ENCODE peak calls at places on chromosome 3, in ten cellular contexts. One of them, this sample, is unnamed.

GRCh38 chr3:116302087-116302747 is 143.1 kb downstream of the LSAMP start:
- DNase-seq in endothelial cell: no peak
- DNase-seq in testis: no peak
- DNase-seq in choroid plexus epithelial cell: no peak
- DNase-seq in tibial artery: no peak
- DNase-seq in astrocyte of the cerebellum: no peak
- DNase-seq in pancreas: no peak
- DNase-seq in Caco-2: no peak
- DNase-seq in HFFc6: no peak
- DNase-seq in progenitor cell of endocrine pancreas: no peak
- DNase-seq in this sample: no peak

GRCh38 chr3:54506603-54507002 is 384.3 kb downstream of the CACNA2D3 start:
- DNase-seq in endothelial cell: no peak
- DNase-seq in HFFc6: no peak
- DNase-seq in Caco-2: no peak
- DNase-seq in progenitor cell of endocrine pancreas: no peak
- DNase-seq in choroid plexus epithelial cell: no peak
- DNase-seq in testis: no peak
- DNase-seq in pancreas: no peak
- DNase-seq in tibial artery: no peak
- DNase-seq in astrocyte of the cerebellum: no peak
- DNase-seq in this sample: no peak

GRCh38 chr3:171234298-171235020 is 207.9 kb upstream of the SLC2A2 start:
- DNase-seq in HFFc6: no peak
- DNase-seq in testis: no peak
- DNase-seq in progenitor cell of endocrine pancreas: no peak
- DNase-seq in choroid plexus epithelial cell: no peak
- DNase-seq in Caco-2: no peak
- DNase-seq in pancreas: no peak
- DNase-seq in astrocyte of the cerebellum: no peak
- DNase-seq in tibial artery: no peak
- DNase-seq in endothelial cell: no peak
- DNase-seq in this sample: no peak

GRCh38 chr3:67692621-67693020 is 38.2 kb upstream of the SUCLG2 start:
- DNase-seq in progenitor cell of endocrine pancreas: no peak
- DNase-seq in astrocyte of the cerebellum: no peak
- DNase-seq in choroid plexus epithelial cell: peak
- DNase-seq in testis: no peak
- DNase-seq in endothelial cell: no peak
- DNase-seq in HFFc6: no peak
- DNase-seq in Caco-2: no peak
- DNase-seq in pancreas: no peak
- DNase-seq in tibial artery: no peak
- DNase-seq in this sample: no peak

GRCh38 chr3:195512798-195513345 is 30.3 kb downstream of the PPP1R2 start:
- DNase-seq in HFFc6: no peak
- DNase-seq in tibial artery: no peak
- DNase-seq in astrocyte of the cerebellum: no peak
- DNase-seq in testis: no peak
- DNase-seq in Caco-2: no peak
- DNase-seq in pancreas: no peak
- DNase-seq in endothelial cell: no peak
- DNase-seq in progenitor cell of endocrine pancreas: no peak
- DNase-seq in choroid plexus epithelial cell: no peak
- DNase-seq in this sample: no peak

GRCh38 chr3:195609229-195609628 is 25.5 kb upstream of the APOD start:
- DNase-seq in astrocyte of the cerebellum: no peak
- DNase-seq in testis: no peak
- DNase-seq in HFFc6: no peak
- DNase-seq in pancreas: no peak
- DNase-seq in choroid plexus epithelial cell: no peak
- DNase-seq in tibial artery: no peak
- DNase-seq in endothelial cell: no peak
- DNase-seq in Caco-2: no peak
- DNase-seq in progenitor cell of endocrine pancreas: no peak
- DNase-seq in this sample: no peak

GRCh38 chr3:150469031-150469930 is 61.2 kb downstream of the TSC22D2 start:
- DNase-seq in progenitor cell of endocrine pancreas: no peak
- DNase-seq in testis: peak
- DNase-seq in Caco-2: peak
- DNase-seq in tibial artery: peak
- DNase-seq in HFFc6: peak
- DNase-seq in choroid plexus epithelial cell: peak
- DNase-seq in astrocyte of the cerebellum: peak
- DNase-seq in pancreas: peak
- DNase-seq in endothelial cell: no peak
- DNase-seq in this sample: peak

GRCh38 chr3:135792174-135792573 is 173.4 kb upstream of the PPP2R3A start:
- DNase-seq in choroid plexus epithelial cell: no peak
- DNase-seq in tibial artery: no peak
- DNase-seq in pancreas: no peak
- DNase-seq in progenitor cell of endocrine pancreas: no peak
- DNase-seq in endothelial cell: peak
- DNase-seq in Caco-2: no peak
- DNase-seq in HFFc6: no peak
- DNase-seq in testis: no peak
- DNase-seq in astrocyte of the cerebellum: no peak
- DNase-seq in this sample: no peak

GRCh38 chr3:80750637-80751036 is 982.8 kb upstream of the ROBO1 start:
- DNase-seq in endothelial cell: no peak
- DNase-seq in testis: no peak
- DNase-seq in tibial artery: no peak
- DNase-seq in Caco-2: no peak
- DNase-seq in progenitor cell of endocrine pancreas: no peak
- DNase-seq in pancreas: no peak
- DNase-seq in HFFc6: no peak
- DNase-seq in astrocyte of the cerebellum: no peak
- DNase-seq in choroid plexus epithelial cell: peak
- DNase-seq in this sample: no peak

GRCh38 chr3:23676093-23676492 is 129.7 kb upstream of the UBE2E1 start:
- DNase-seq in endothelial cell: no peak
- DNase-seq in astrocyte of the cerebellum: no peak
- DNase-seq in progenitor cell of endocrine pancreas: no peak
- DNase-seq in tibial artery: no peak
- DNase-seq in choroid plexus epithelial cell: peak
- DNase-seq in Caco-2: no peak
- DNase-seq in pancreas: no peak
- DNase-seq in testis: no peak
- DNase-seq in HFFc6: peak
- DNase-seq in this sample: no peak

GRCh38 chr3:22366781-22367180 is 615.8 kb upstream of the ZNF385D start:
- DNase-seq in pancreas: no peak
- DNase-seq in testis: no peak
- DNase-seq in HFFc6: no peak
- DNase-seq in astrocyte of the cerebellum: no peak
- DNase-seq in tibial artery: no peak
- DNase-seq in endothelial cell: no peak
- DNase-seq in choroid plexus epithelial cell: no peak
- DNase-seq in progenitor cell of endocrine pancreas: no peak
- DNase-seq in Caco-2: no peak
- DNase-seq in this sample: no peak

GRCh38 chr3:12175844-12176453 is 17.2 kb upstream of the TIMP4 start:
- DNase-seq in progenitor cell of endocrine pancreas: peak
- DNase-seq in pancreas: peak
- DNase-seq in Caco-2: peak
- DNase-seq in astrocyte of the cerebellum: no peak
- DNase-seq in endothelial cell: peak
- DNase-seq in choroid plexus epithelial cell: peak
- DNase-seq in HFFc6: no peak
- DNase-seq in testis: peak
- DNase-seq in tibial artery: peak
- DNase-seq in this sample: no peak

GRCh38 chr3:113132571-113132996 is 78.8 kb upstream of the BOC start:
- DNase-seq in astrocyte of the cerebellum: peak
- DNase-seq in testis: no peak
- DNase-seq in tibial artery: no peak
- DNase-seq in HFFc6: peak
- DNase-seq in choroid plexus epithelial cell: peak
- DNase-seq in pancreas: no peak
- DNase-seq in Caco-2: no peak
- DNase-seq in endothelial cell: no peak
- DNase-seq in progenitor cell of endocrine pancreas: no peak
- DNase-seq in this sample: peak

GRCh38 chr3:37174532-37175126 is at the start of gene LRRFIP2:
- DNase-seq in endothelial cell: no peak
- DNase-seq in HFFc6: peak
- DNase-seq in tibial artery: no peak
- DNase-seq in progenitor cell of endocrine pancreas: no peak
- DNase-seq in Caco-2: no peak
- DNase-seq in choroid plexus epithelial cell: peak
- DNase-seq in pancreas: no peak
- DNase-seq in astrocyte of the cerebellum: no peak
- DNase-seq in testis: no peak
- DNase-seq in this sample: no peak

GRCh38 chr3:149375164-149375823 is 2.2 kb downstream of the TM4SF1 start:
- DNase-seq in endothelial cell: no peak
- DNase-seq in tibial artery: no peak
- DNase-seq in choroid plexus epithelial cell: no peak
- DNase-seq in HFFc6: no peak
- DNase-seq in Caco-2: no peak
- DNase-seq in astrocyte of the cerebellum: no peak
- DNase-seq in progenitor cell of endocrine pancreas: no peak
- DNase-seq in pancreas: no peak
- DNase-seq in testis: no peak
- DNase-seq in this sample: no peak

GRCh38 chr3:18635215-18635614 is 210.1 kb upstream of the SATB1 start:
- DNase-seq in testis: no peak
- DNase-seq in pancreas: no peak
- DNase-seq in progenitor cell of endocrine pancreas: no peak
- DNase-seq in Caco-2: no peak
- DNase-seq in choroid plexus epithelial cell: no peak
- DNase-seq in tibial artery: no peak
- DNase-seq in endothelial cell: no peak
- DNase-seq in HFFc6: no peak
- DNase-seq in astrocyte of the cerebellum: no peak
- DNase-seq in this sample: no peak

GRCh38 chr3:16378920-16379319 is 113.9 kb downstream of the OXNAD1 start:
- DNase-seq in astrocyte of the cerebellum: no peak
- DNase-seq in endothelial cell: no peak
- DNase-seq in progenitor cell of endocrine pancreas: no peak
- DNase-seq in choroid plexus epithelial cell: peak
- DNase-seq in HFFc6: peak
- DNase-seq in tibial artery: no peak
- DNase-seq in pancreas: no peak
- DNase-seq in Caco-2: no peak
- DNase-seq in testis: no peak
- DNase-seq in this sample: no peak

GRCh38 chr3:70853161-70853560 is 540.7 kb upstream of the MDFIC2 start:
- DNase-seq in endothelial cell: no peak
- DNase-seq in astrocyte of the cerebellum: no peak
- DNase-seq in pancreas: no peak
- DNase-seq in progenitor cell of endocrine pancreas: no peak
- DNase-seq in HFFc6: no peak
- DNase-seq in testis: no peak
- DNase-seq in tibial artery: no peak
- DNase-seq in choroid plexus epithelial cell: no peak
- DNase-seq in Caco-2: no peak
- DNase-seq in this sample: no peak

GRCh38 chr3:196650740-196651311 is 11.3 kb downstream of the NRROS start:
- DNase-seq in astrocyte of the cerebellum: peak
- DNase-seq in endothelial cell: no peak
- DNase-seq in tibial artery: no peak
- DNase-seq in HFFc6: peak
- DNase-seq in progenitor cell of endocrine pancreas: no peak
- DNase-seq in pancreas: no peak
- DNase-seq in choroid plexus epithelial cell: peak
- DNase-seq in Caco-2: peak
- DNase-seq in testis: peak
- DNase-seq in this sample: peak

GRCh38 chr3:62926494-62926893 is 51.3 kb upstream of the CADPS start:
- DNase-seq in Caco-2: no peak
- DNase-seq in tibial artery: no peak
- DNase-seq in choroid plexus epithelial cell: no peak
- DNase-seq in astrocyte of the cerebellum: no peak
- DNase-seq in progenitor cell of endocrine pancreas: no peak
- DNase-seq in pancreas: no peak
- DNase-seq in HFFc6: no peak
- DNase-seq in testis: no peak
- DNase-seq in endothelial cell: peak
- DNase-seq in this sample: no peak
- TF ChIP-seq CTCF in Caco-2: no peak
- TF ChIP-seq CTCF in tibial artery: no peak
- TF ChIP-seq CTCF in choroid plexus epithelial cell: no peak
- TF ChIP-seq CTCF in astrocyte of the cerebellum: no peak
- TF ChIP-seq CTCF in progenitor cell of endocrine pancreas: no peak
- TF ChIP-seq CTCF in pancreas: no peak
- TF ChIP-seq CTCF in HFFc6: no peak
- TF ChIP-seq CTCF in testis: no peak
- TF ChIP-seq CTCF in endothelial cell: no peak
- TF ChIP-seq CTCF in this sample: no peak

GRCh38 chr3:100732435-100732834 is 23.1 kb downstream of the TFG start:
- DNase-seq in choroid plexus epithelial cell: no peak
- DNase-seq in testis: no peak
- DNase-seq in pancreas: no peak
- DNase-seq in HFFc6: no peak
- DNase-seq in tibial artery: no peak
- DNase-seq in Caco-2: no peak
- DNase-seq in astrocyte of the cerebellum: no peak
- DNase-seq in progenitor cell of endocrine pancreas: no peak
- DNase-seq in endothelial cell: no peak
- DNase-seq in this sample: no peak
- TF ChIP-seq CTCF in choroid plexus epithelial cell: no peak
- TF ChIP-seq CTCF in testis: no peak
- TF ChIP-seq CTCF in pancreas: no peak
- TF ChIP-seq CTCF in HFFc6: no peak
- TF ChIP-seq CTCF in tibial artery: no peak
- TF ChIP-seq CTCF in Caco-2: no peak
- TF ChIP-seq CTCF in astrocyte of the cerebellum: no peak
- TF ChIP-seq CTCF in progenitor cell of endocrine pancreas: no peak
- TF ChIP-seq CTCF in endothelial cell: no peak
- TF ChIP-seq CTCF in this sample: no peak

DNA sequence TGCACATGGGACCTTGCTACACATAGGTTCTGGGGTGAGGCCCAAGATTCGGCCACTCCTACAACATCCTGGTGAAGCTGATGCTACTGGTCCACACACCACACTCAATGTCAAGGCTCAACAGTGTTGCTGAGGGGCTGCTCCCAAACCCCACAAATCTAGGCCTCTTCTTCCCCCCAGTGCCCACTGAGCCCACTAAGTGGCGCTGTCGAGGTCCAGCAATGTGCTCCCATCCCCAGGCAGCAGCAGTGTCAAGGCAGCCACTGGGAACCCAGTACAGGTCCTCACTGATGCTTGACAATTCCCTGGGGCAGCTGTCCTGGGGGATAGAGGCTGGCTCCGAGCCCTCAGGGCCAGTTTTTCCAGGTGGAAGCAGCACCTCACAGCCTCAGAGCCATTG is 21.5 kb downstream of the SCN5A start:
- DNase-seq in choroid plexus epithelial cell: peak
- DNase-seq in pancreas: no peak
- DNase-seq in progenitor cell of endocrine pancreas: no peak
- DNase-seq in HFFc6: no peak
- DNase-seq in astrocyte of the cerebellum: no peak
- DNase-seq in endothelial cell: peak
- DNase-seq in Caco-2: no peak
- DNase-seq in testis: no peak
- DNase-seq in tibial artery: no peak
- DNase-seq in this sample: no peak
- TF ChIP-seq CTCF in choroid plexus epithelial cell: peak
- TF ChIP-seq CTCF in pancreas: no peak
- TF ChIP-seq CTCF in progenitor cell of endocrine pancreas: peak
- TF ChIP-seq CTCF in HFFc6: peak
- TF ChIP-seq CTCF in astrocyte of the cerebellum: peak
- TF ChIP-seq CTCF in endothelial cell: peak
- TF ChIP-seq CTCF in Caco-2: no peak
- TF ChIP-seq CTCF in testis: no peak
- TF ChIP-seq CTCF in tibial artery: no peak
- TF ChIP-seq CTCF in this sample: peak

GRCh38 chr3:45210308-45211038 is 15.6 kb downstream of the TMEM158 start:
- DNase-seq in progenitor cell of endocrine pancreas: peak
- DNase-seq in pancreas: peak
- DNase-seq in astrocyte of the cerebellum: no peak
- DNase-seq in Caco-2: peak
- DNase-seq in choroid plexus epithelial cell: peak
- DNase-seq in testis: peak
- DNase-seq in endothelial cell: peak
- DNase-seq in HFFc6: peak
- DNase-seq in tibial artery: peak
- DNase-seq in this sample: peak
- TF ChIP-seq CTCF in progenitor cell of endocrine pancreas: peak
- TF ChIP-seq CTCF in pancreas: peak
- TF ChIP-seq CTCF in astrocyte of the cerebellum: peak
- TF ChIP-seq CTCF in Caco-2: peak
- TF ChIP-seq CTCF in choroid plexus epithelial cell: peak
- TF ChIP-seq CTCF in testis: peak
- TF ChIP-seq CTCF in endothelial cell: peak
- TF ChIP-seq CTCF in HFFc6: peak
- TF ChIP-seq CTCF in tibial artery: peak
- TF ChIP-seq CTCF in this sample: peak